ENCODE peak calls at places on chromosomes 13 and 19, in six cellular contexts. One of them, this sample, is unnamed.

GRCh38 chr13:28953714-28954113 is 133.6 kb downstream of the MTUS2 start:
- DNase-seq in GM12878: no peak
- DNase-seq in K562: no peak
- DNase-seq in HepG2: no peak
- DNase-seq in SK-N-SH: no peak
- DNase-seq in H1: no peak
- DNase-seq in this sample: no peak

GRCh38 chr19:41174297-41174928 is 18.6 kb upstream of the CYP2S1 start:
- DNase-seq in HepG2: no peak
- DNase-seq in GM12878: no peak
- DNase-seq in H1: no peak
- DNase-seq in SK-N-SH: no peak
- DNase-seq in K562: no peak
- DNase-seq in this sample: no peak

GRCh38 chr19:34675919-34676318 is 1.0 kb downstream of the SCGB2B2 start:
- DNase-seq in GM12878: no peak
- DNase-seq in H1: no peak
- DNase-seq in SK-N-SH: no peak
- DNase-seq in K562: no peak
- DNase-seq in HepG2: no peak
- DNase-seq in this sample: no peak

GRCh38 chr19:862529-863304 is 3.3 kb downstream of the CFD start:
- DNase-seq in HepG2: no peak
- DNase-seq in SK-N-SH: peak; percentile 91
- DNase-seq in K562: peak; percentile 81
- DNase-seq in H1: peak; percentile 70
- DNase-seq in GM12878: peak; percentile 12
- DNase-seq in this sample: no peak

GRCh38 chr19:18425515-18426415 is 6.6 kb downstream of the SSBP4 start:
- DNase-seq in HepG2: no peak
- DNase-seq in K562: no peak
- DNase-seq in H1: no peak
- DNase-seq in GM12878: no peak
- DNase-seq in SK-N-SH: no peak
- DNase-seq in this sample: no peak

GRCh38 chr13:49419292-49419691 is 24.6 kb downstream of the CAB39L start:
- DNase-seq in K562: no peak
- DNase-seq in GM12878: no peak
- DNase-seq in H1: no peak
- DNase-seq in HepG2: peak; percentile 13
- DNase-seq in SK-N-SH: no peak
- DNase-seq in this sample: no peak

GRCh38 chr19:15992014-15992413 is 43.2 kb downstream of the OR10H4 start:
- DNase-seq in K562: no peak
- DNase-seq in SK-N-SH: no peak
- DNase-seq in HepG2: no peak
- DNase-seq in GM12878: no peak
- DNase-seq in H1: no peak
- DNase-seq in this sample: no peak

GRCh38 chr13:47215741-47216140 is 318.9 kb upstream of the HTR2A start:
- DNase-seq in H1: peak; percentile 19
- DNase-seq in GM12878: no peak
- DNase-seq in K562: no peak
- DNase-seq in SK-N-SH: no peak
- DNase-seq in HepG2: no peak
- DNase-seq in this sample: no peak

GRCh38 chr13:37138169-37138568 is 32.7 kb upstream of the CSNK1A1L start:
- DNase-seq in K562: no peak
- DNase-seq in SK-N-SH: no peak
- DNase-seq in H1: peak; percentile 0
- DNase-seq in HepG2: peak; percentile 19
- DNase-seq in GM12878: no peak
- DNase-seq in this sample: no peak

GRCh38 chr19:3698386-3698950 is 1.8 kb downstream of the PIP5K1C start:
- DNase-seq in SK-N-SH: peak; percentile 49
- DNase-seq in H1: no peak
- DNase-seq in K562: no peak
- DNase-seq in HepG2: no peak
- DNase-seq in GM12878: no peak
- DNase-seq in this sample: no peak

GRCh38 chr13:36815069-36815468 is 4.0 kb upstream of the RFXAP start:
- DNase-seq in HepG2: peak; percentile 28
- DNase-seq in K562: peak; percentile 14
- DNase-seq in SK-N-SH: peak; percentile 24
- DNase-seq in H1: no peak
- DNase-seq in GM12878: no peak
- DNase-seq in this sample: no peak

GRCh38 chr19:15154002-15154612 is 46.7 kb downstream of the NOTCH3 start:
- DNase-seq in GM12878: no peak
- DNase-seq in K562: peak; percentile 72
- DNase-seq in SK-N-SH: peak; percentile 54
- DNase-seq in HepG2: peak; percentile 49
- DNase-seq in H1: no peak
- DNase-seq in this sample: no peak

GRCh38 chr19:2491130-2491801 is 15.3 kb downstream of the GADD45B start:
- DNase-seq in HepG2: no peak
- DNase-seq in K562: no peak
- DNase-seq in GM12878: no peak
- DNase-seq in SK-N-SH: no peak
- DNase-seq in H1: no peak
- DNase-seq in this sample: no peak

GRCh38 chr13:87122551-87122950 is 548.6 kb upstream of the SLITRK5 start:
- DNase-seq in K562: no peak
- DNase-seq in SK-N-SH: no peak
- DNase-seq in HepG2: no peak
- DNase-seq in GM12878: no peak
- DNase-seq in H1: no peak
- DNase-seq in this sample: no peak

GRCh38 chr13:29925457-29925856 is 75.0 kb upstream of the UBL3 start:
- DNase-seq in HepG2: peak; percentile 89
- DNase-seq in SK-N-SH: peak; percentile 50
- DNase-seq in K562: no peak
- DNase-seq in GM12878: no peak
- DNase-seq in H1: no peak
- DNase-seq in this sample: peak; percentile 71

GRCh38 chr13:26629260-26629659 is 71.8 kb downstream of the WASF3 start:
- DNase-seq in GM12878: no peak
- DNase-seq in HepG2: peak; percentile 12
- DNase-seq in H1: no peak
- DNase-seq in SK-N-SH: no peak
- DNase-seq in K562: no peak
- DNase-seq in this sample: no peak

GRCh38 chr13:87884874-87885273 is 213.7 kb downstream of the SLITRK5 start:
- DNase-seq in K562: no peak
- DNase-seq in H1: peak; percentile 13
- DNase-seq in GM12878: no peak
- DNase-seq in SK-N-SH: peak; percentile 1
- DNase-seq in HepG2: no peak
- DNase-seq in this sample: no peak

GRCh38 chr13:42847891-42848663 is 66.7 kb downstream of the FAM216B start:
- DNase-seq in SK-N-SH: no peak
- DNase-seq in H1: no peak
- DNase-seq in K562: no peak
- DNase-seq in GM12878: no peak
- DNase-seq in HepG2: no peak
- DNase-seq in this sample: no peak

GRCh38 chr19:55173717-55174409 is 6.2 kb downstream of the SYT5 start:
- DNase-seq in SK-N-SH: peak; percentile 74
- DNase-seq in HepG2: peak; percentile 39
- DNase-seq in K562: peak; percentile 90
- DNase-seq in H1: no peak
- DNase-seq in GM12878: no peak
- DNase-seq in this sample: no peak

GRCh38 chr19:19068659-19069509 is 5.1 kb downstream of the SLC25A42 start:
- DNase-seq in H1: no peak
- DNase-seq in GM12878: peak; percentile 35
- DNase-seq in HepG2: no peak
- DNase-seq in K562: no peak
- DNase-seq in SK-N-SH: no peak
- DNase-seq in this sample: no peak

GRCh38 chr19:32599736-32600157 is 18.8 kb downstream of the PDCD5 start:
- DNase-seq in H1: no peak
- DNase-seq in K562: peak; percentile 52
- DNase-seq in HepG2: peak; percentile 57
- DNase-seq in SK-N-SH: peak; percentile 73
- DNase-seq in GM12878: no peak
- DNase-seq in this sample: no peak

GRCh38 chr13:107289540-107289939 is 721.6 kb upstream of the ARGLU1 start:
- DNase-seq in K562: no peak
- DNase-seq in GM12878: no peak
- DNase-seq in H1: no peak
- DNase-seq in SK-N-SH: no peak
- DNase-seq in HepG2: no peak
- DNase-seq in this sample: no peak

GRCh38 chr19:39090881-39091280 is 6.7 kb downstream of the ACP7 start:
- DNase-seq in K562: no peak
- DNase-seq in H1: no peak
- DNase-seq in GM12878: no peak
- DNase-seq in HepG2: no peak
- DNase-seq in SK-N-SH: no peak
- DNase-seq in this sample: no peak

GRCh38 chr19:17001603-17002183 is 24.9 kb downstream of the CPAMD8 start:
- DNase-seq in H1: no peak
- DNase-seq in GM12878: no peak
- DNase-seq in K562: peak; percentile 46
- DNase-seq in HepG2: no peak
- DNase-seq in SK-N-SH: no peak
- DNase-seq in this sample: no peak

DNA sequence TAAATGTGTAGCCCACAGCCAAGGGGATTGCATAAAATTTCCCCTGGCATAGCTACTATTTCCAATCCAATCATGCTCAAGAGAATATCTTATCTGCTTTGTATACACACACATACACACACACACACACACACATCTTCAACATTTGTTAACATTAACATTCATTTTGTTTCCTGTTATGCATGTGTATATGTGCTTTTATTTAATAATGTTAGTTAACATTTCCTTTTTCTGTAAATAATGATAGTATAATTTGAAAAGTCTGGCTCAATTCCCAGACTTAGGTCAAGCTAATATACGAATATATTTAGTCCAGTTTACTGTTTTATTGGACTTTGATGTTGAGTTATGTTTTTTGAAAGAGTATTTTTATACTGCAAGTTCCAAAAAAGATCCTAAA is 1072.5 kb downstream of the EFNB2 start:
- DNase-seq in HepG2: no peak
- DNase-seq in SK-N-SH: peak; percentile 16
- DNase-seq in GM12878: no peak
- DNase-seq in H1: no peak
- DNase-seq in K562: no peak
- DNase-seq in this sample: no peak
- TF ChIP-seq GABPA in HepG2: no peak
- TF ChIP-seq GABPA in SK-N-SH: no peak
- TF ChIP-seq GABPA in GM12878: no peak
- TF ChIP-seq GABPA in H1: no peak
- TF ChIP-seq GABPA in K562: no peak
- TF ChIP-seq GABPA in this sample: no peak

GRCh38 chr19:5118026-5118425 is 149.1 kb downstream of the KDM4B start:
- DNase-seq in H1: no peak
- DNase-seq in HepG2: no peak
- DNase-seq in K562: no peak
- DNase-seq in GM12878: no peak
- DNase-seq in SK-N-SH: no peak
- DNase-seq in this sample: no peak

GRCh38 chr19:5116292-5116691 is 147.4 kb downstream of the KDM4B start:
- DNase-seq in SK-N-SH: no peak
- DNase-seq in K562: no peak
- DNase-seq in HepG2: no peak
- DNase-seq in H1: no peak
- DNase-seq in GM12878: no peak
- DNase-seq in this sample: no peak

GRCh38 chr19:5115771-5116202 is 146.9 kb downstream of the KDM4B start:
- DNase-seq in K562: no peak
- DNase-seq in GM12878: no peak
- DNase-seq in H1: no peak
- DNase-seq in SK-N-SH: no peak
- DNase-seq in HepG2: peak; percentile 66
- DNase-seq in this sample: no peak

GRCh38 chr19:5119297-5119998 is 150.5 kb downstream of the KDM4B start:
- DNase-seq in GM12878: no peak
- DNase-seq in K562: no peak
- DNase-seq in H1: no peak
- DNase-seq in SK-N-SH: no peak
- DNase-seq in HepG2: no peak
- DNase-seq in this sample: no peak

GRCh38 chr19:5117421-5117820 is 148.5 kb downstream of the KDM4B start:
- DNase-seq in HepG2: no peak
- DNase-seq in SK-N-SH: no peak
- DNase-seq in K562: no peak
- DNase-seq in H1: no peak
- DNase-seq in GM12878: no peak
- DNase-seq in this sample: no peak
- TF ChIP-seq POLR2AphosphoS5 in HepG2: no peak
- TF ChIP-seq POLR2AphosphoS5 in SK-N-SH: no peak
- TF ChIP-seq POLR2AphosphoS5 in K562: no peak
- TF ChIP-seq POLR2AphosphoS5 in H1: no peak
- TF ChIP-seq POLR2AphosphoS5 in GM12878: no peak
- TF ChIP-seq POLR2AphosphoS5 in this sample: no peak

DNA sequence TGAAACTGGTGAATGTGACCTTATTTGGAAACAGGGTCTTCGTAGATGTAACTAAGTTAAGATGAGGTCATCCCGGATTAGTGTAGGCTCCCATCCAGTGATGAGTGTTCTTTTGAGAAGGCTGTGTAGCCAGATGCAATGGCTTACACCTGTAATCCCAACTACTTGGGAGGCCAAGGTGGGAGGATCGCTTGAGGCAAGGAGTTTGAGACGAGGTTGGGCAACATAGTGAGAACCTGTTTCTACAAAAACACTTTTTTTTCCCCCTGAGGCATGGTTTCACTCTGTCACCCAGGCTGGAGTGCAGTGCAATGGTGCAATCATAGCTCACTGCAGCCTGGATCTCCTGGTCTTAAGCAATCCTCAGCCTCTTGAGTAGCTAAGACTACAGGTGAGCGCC is 36.4 kb downstream of the FBN3 start:
- DNase-seq in K562: no peak
- DNase-seq in GM12878: no peak
- DNase-seq in SK-N-SH: no peak
- DNase-seq in HepG2: no peak
- DNase-seq in H1: no peak
- DNase-seq in this sample: no peak
- TF ChIP-seq GABPA in K562: no peak
- TF ChIP-seq GABPA in GM12878: no peak
- TF ChIP-seq GABPA in SK-N-SH: no peak
- TF ChIP-seq GABPA in HepG2: no peak
- TF ChIP-seq GABPA in H1: no peak
- TF ChIP-seq GABPA in this sample: no peak

DNA sequence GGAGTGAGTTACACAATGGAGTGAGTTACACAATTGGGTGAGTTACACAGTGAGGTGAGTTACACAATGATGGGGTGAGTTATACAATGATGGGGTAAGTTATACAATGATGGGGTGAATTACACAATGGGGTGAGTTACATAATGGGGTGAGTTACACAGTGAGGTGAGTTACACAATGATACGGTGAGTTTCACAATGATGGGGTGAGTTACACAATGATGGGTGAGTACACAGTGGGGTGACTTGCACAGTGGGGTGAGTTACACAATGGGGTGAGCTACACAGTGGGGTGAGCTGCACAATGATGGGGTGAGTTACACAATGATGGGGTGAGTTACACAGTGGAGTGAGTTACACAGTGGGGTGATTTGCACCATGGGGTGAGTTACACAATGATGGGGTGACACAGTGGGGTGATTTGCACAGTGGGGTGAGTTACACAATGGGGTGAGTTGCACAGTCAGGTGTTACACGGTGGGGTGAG is 52.5 kb upstream of the GAS6 start:
- DNase-seq in GM12878: no peak
- DNase-seq in HepG2: no peak
- DNase-seq in H1: no peak
- DNase-seq in SK-N-SH: no peak
- DNase-seq in K562: no peak
- DNase-seq in this sample: peak; percentile 42
- TF ChIP-seq POLR2AphosphoS5 in GM12878: no peak
- TF ChIP-seq POLR2AphosphoS5 in HepG2: no peak
- TF ChIP-seq POLR2AphosphoS5 in H1: no peak
- TF ChIP-seq POLR2AphosphoS5 in SK-N-SH: no peak
- TF ChIP-seq POLR2AphosphoS5 in K562: no peak
- TF ChIP-seq POLR2AphosphoS5 in this sample: peak; percentile 80

This sample was measured in HL-60.